ENCODE peak calls at places on chromosomes 12 and 14, in five cellular contexts. One of them, this sample, is unnamed.

GRCh38 chr12:9699898-9700605 is 30.5 kb downstream of the CLEC2D start:
- DNase-seq in ureter: no peak
- DNase-seq in RWPE1: no peak
- DNase-seq in T-helper 2 cell: no peak
- DNase-seq in posterior vena cava: no peak
- DNase-seq in this sample: no peak

GRCh38 chr14:54627325-54627717 is 60.4 kb downstream of the SAMD4A start:
- DNase-seq in T-helper 2 cell: no peak
- DNase-seq in RWPE1: no peak
- DNase-seq in ureter: no peak
- DNase-seq in posterior vena cava: no peak
- DNase-seq in this sample: no peak

GRCh38 chr12:124939428-124940142 is 25.1 kb upstream of the UBC start:
- DNase-seq in RWPE1: peak
- DNase-seq in ureter: peak
- DNase-seq in posterior vena cava: peak
- DNase-seq in T-helper 2 cell: peak
- DNase-seq in this sample: peak

GRCh38 chr14:73452341-73453191 is 5.8 kb downstream of the NUMB start:
- DNase-seq in T-helper 2 cell: no peak
- DNase-seq in RWPE1: peak
- DNase-seq in posterior vena cava: no peak
- DNase-seq in ureter: no peak
- DNase-seq in this sample: no peak

GRCh38 chr12:106841471-106842302 is 67.2 kb downstream of the RIC8B start:
- DNase-seq in T-helper 2 cell: peak
- DNase-seq in posterior vena cava: no peak
- DNase-seq in ureter: no peak
- DNase-seq in RWPE1: peak
- DNase-seq in this sample: peak

GRCh38 chr12:92927055-92927435 is 2.0 kb downstream of the EEA1 start:
- DNase-seq in ureter: no peak
- DNase-seq in RWPE1: no peak
- DNase-seq in T-helper 2 cell: no peak
- DNase-seq in posterior vena cava: no peak
- DNase-seq in this sample: no peak

GRCh38 chr12:9214536-9214935 is 6.3 kb upstream of the PZP start:
- DNase-seq in posterior vena cava: no peak
- DNase-seq in T-helper 2 cell: no peak
- DNase-seq in RWPE1: peak
- DNase-seq in ureter: no peak
- DNase-seq in this sample: no peak

GRCh38 chr12:7951671-7952070 is 15.7 kb upstream of the SLC2A3 start:
- DNase-seq in T-helper 2 cell: no peak
- DNase-seq in ureter: no peak
- DNase-seq in RWPE1: no peak
- DNase-seq in posterior vena cava: no peak
- DNase-seq in this sample: no peak

GRCh38 chr14:71994416-71994815 is 62.2 kb downstream of the RGS6 start:
- DNase-seq in ureter: no peak
- DNase-seq in posterior vena cava: no peak
- DNase-seq in T-helper 2 cell: no peak
- DNase-seq in RWPE1: no peak
- DNase-seq in this sample: no peak

GRCh38 chr14:26444745-26445144 is 153.1 kb downstream of the NOVA1 start:
- DNase-seq in ureter: no peak
- DNase-seq in T-helper 2 cell: no peak
- DNase-seq in RWPE1: no peak
- DNase-seq in posterior vena cava: no peak
- DNase-seq in this sample: no peak

GRCh38 chr12:132106921-132107320 is 37.2 kb downstream of the DDX51 start:
- DNase-seq in T-helper 2 cell: no peak
- DNase-seq in RWPE1: peak
- DNase-seq in ureter: no peak
- DNase-seq in posterior vena cava: no peak
- DNase-seq in this sample: no peak

GRCh38 chr12:95083938-95084337 is 10.5 kb upstream of the NR2C1 start:
- DNase-seq in ureter: peak
- DNase-seq in T-helper 2 cell: no peak
- DNase-seq in RWPE1: no peak
- DNase-seq in posterior vena cava: no peak
- DNase-seq in this sample: no peak

GRCh38 chr12:27185234-27186045 is 58.6 kb upstream of the STK38L start:
- DNase-seq in T-helper 2 cell: no peak
- DNase-seq in posterior vena cava: no peak
- DNase-seq in ureter: no peak
- DNase-seq in RWPE1: no peak
- DNase-seq in this sample: no peak

GRCh38 chr12:98295681-98296080 is 219.7 kb upstream of the TMPO start:
- DNase-seq in RWPE1: no peak
- DNase-seq in ureter: no peak
- DNase-seq in T-helper 2 cell: no peak
- DNase-seq in posterior vena cava: no peak
- DNase-seq in this sample: no peak

GRCh38 chr12:45273717-45274271 is 57.9 kb downstream of the ANO6 start:
- DNase-seq in RWPE1: peak
- DNase-seq in ureter: no peak
- DNase-seq in T-helper 2 cell: no peak
- DNase-seq in posterior vena cava: peak
- DNase-seq in this sample: peak

GRCh38 chr12:99131761-99132199 is 486.7 kb downstream of the APAF1 start:
- DNase-seq in RWPE1: no peak
- DNase-seq in posterior vena cava: peak
- DNase-seq in ureter: no peak
- DNase-seq in T-helper 2 cell: no peak
- DNase-seq in this sample: no peak

GRCh38 chr14:64556526-64556925 is 6.8 kb downstream of the PPP1R36 start:
- DNase-seq in posterior vena cava: no peak
- DNase-seq in RWPE1: no peak
- DNase-seq in ureter: no peak
- DNase-seq in T-helper 2 cell: no peak
- DNase-seq in this sample: no peak

GRCh38 chr12:45730842-45731336 is 1.4 kb downstream of the ARID2 start:
- DNase-seq in ureter: no peak
- DNase-seq in RWPE1: peak
- DNase-seq in posterior vena cava: no peak
- DNase-seq in T-helper 2 cell: peak
- DNase-seq in this sample: no peak

GRCh38 chr12:20415013-20415412 is 46.7 kb downstream of the PDE3A start:
- DNase-seq in ureter: no peak
- DNase-seq in RWPE1: no peak
- DNase-seq in posterior vena cava: no peak
- DNase-seq in T-helper 2 cell: no peak
- DNase-seq in this sample: no peak

GRCh38 chr14:79581912-79582576 is 629.3 kb downstream of the DIO2 start:
- DNase-seq in RWPE1: no peak
- DNase-seq in T-helper 2 cell: no peak
- DNase-seq in posterior vena cava: no peak
- DNase-seq in ureter: no peak
- DNase-seq in this sample: peak

GRCh38 chr14:100584056-100585031 is 2.9 kb downstream of the BEGAIN start:
- DNase-seq in ureter: no peak
- DNase-seq in RWPE1: no peak
- DNase-seq in posterior vena cava: peak
- DNase-seq in T-helper 2 cell: no peak
- DNase-seq in this sample: no peak